ENCODE peak calls at places on chromosomes 13 and 19, in ten cellular contexts. V is body of pancreas, N is uterus, B is heart left ventricle, Z is testis, O is HCT116, F is ovary, D is tibial nerve, L is esophagus squamous epithelium, E is breast epithelium. I is an unnamed sample.

GRCh38 chr19:35911173-35911572 is 3.1 kb upstream of the TYROBP start:
- DNase-seq in O (no peak), E (no peak), Z (no peak), D (no peak), L (no peak), B (no peak), F (no peak), N (no peak), V (no peak), I (no peak)

GRCh38 chr13:25204843-25205242 is 32.8 kb upstream of the AMER2 start:
- DNase-seq in E (no peak), Z (no peak), F (no peak), B (no peak), N (no peak), D (no peak), O (no peak), L (no peak), V (no peak), I (no peak)

GRCh38 chr19:49165111-49165750 is 7.6 kb downstream of the TRPM4 start:
- DNase-seq in Z (no peak), F (no peak), V (peak; percentile 38), E (peak; percentile 41), N (no peak), O (no peak), L (no peak), B (peak; percentile 54), D (no peak), I (no peak)

GRCh38 chr19:2477732-2478191 is 1.8 kb downstream of the GADD45B start:
- DNase-seq in Z (peak; percentile 47), F (no peak), L (no peak), V (peak; percentile 32), D (no peak), O (no peak), B (peak; percentile 70), E (no peak), N (peak; percentile 36), I (no peak)

GRCh38 chr13:21242236-21242635 is 65.8 kb downstream of the MRPL57 start:
- DNase-seq in Z (no peak), V (no peak), D (no peak), B (no peak), E (no peak), O (peak; percentile 8), L (no peak), N (no peak), F (no peak), I (no peak)

GRCh38 chr13:93476175-93476574 is 249.6 kb downstream of the GPC6 start:
- DNase-seq in B (no peak), D (no peak), Z (no peak), F (no peak), O (no peak), E (no peak), V (no peak), N (no peak), L (no peak), I (no peak)

GRCh38 chr19:45223879-45224278 is 21.3 kb downstream of the EXOC3L2 start:
- DNase-seq in N (no peak), D (no peak), L (no peak), B (no peak), E (no peak), O (no peak), Z (no peak), V (no peak), F (no peak), I (no peak)

GRCh38 chr19:752652-753517 is 2.0 kb downstream of the MISP start:
- DNase-seq in N (peak; percentile 65), Z (no peak), L (no peak), V (no peak), D (peak; percentile 57), O (peak; percentile 89), F (peak; percentile 76), B (no peak), E (no peak), I (peak; percentile 33)

GRCh38 chr19:1862424-1863307 is 713 bp downstream of the KLF16 start:
- DNase-seq in N (no peak), D (no peak), V (peak; percentile 45), L (no peak), F (peak; percentile 73), O (no peak), Z (no peak), B (peak; percentile 74), E (no peak), I (peak; percentile 87)

GRCh38 chr13:76863022-76863421 is 23.2 kb downstream of the KCTD12 start:
- DNase-seq in L (no peak), B (no peak), V (no peak), D (no peak), N (no peak), E (no peak), Z (no peak), F (no peak), O (no peak), I (no peak)

GRCh38 chr13:94712812-94713555 is 639 bp upstream of the SOX21 start:
- DNase-seq in D (no peak), L (no peak), E (no peak), Z (no peak), N (no peak), F (no peak), V (no peak), B (no peak), O (no peak), I (no peak)
- TF ChIP-seq POLR2A in D (no peak), L (peak; percentile 23), E (no peak), Z (no peak), N (no peak), F (no peak), V (no peak), B (no peak), O (no peak), I (no peak)

GRCh38 chr19:3721900-3722442 is 13.8 kb downstream of the TJP3 start:
- DNase-seq in D (no peak), N (no peak), L (no peak), F (no peak), E (no peak), V (no peak), Z (no peak), O (no peak), B (no peak), I (no peak)
- H3K4me3 ChIP-seq in D (no peak overlapping the region), N (no peak overlapping the region), L (peak overlapping the region; percentile 48), F (peak overlapping the region; percentile 14), E (peak overlapping the region; percentile 66), V (peak overlapping the region; percentile 38), Z (no peak overlapping the region), O (peak overlapping the region; percentile 71), B (no peak overlapping the region), I (no peak overlapping the region)

DNA sequence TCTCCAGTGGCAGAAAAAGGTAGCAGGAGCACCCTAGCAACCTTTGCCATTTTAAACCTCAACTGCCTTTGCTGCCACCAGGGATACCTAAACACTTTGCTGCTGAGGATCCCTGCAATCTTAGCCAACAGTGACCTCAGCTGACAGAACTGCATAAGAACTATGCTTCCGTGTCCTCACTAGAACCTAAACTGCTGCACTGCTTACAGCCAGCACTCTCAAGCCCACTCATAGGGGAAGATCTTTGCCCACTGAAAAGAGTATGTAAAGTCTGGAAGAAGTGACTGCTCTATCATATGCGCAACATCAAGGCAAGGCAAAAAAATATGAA is 270.0 kb upstream of the PCDH20 start:
- DNase-seq in E (no peak), D (no peak), O (peak; percentile 3), B (no peak), Z (peak; percentile 25), F (no peak), L (no peak), N (no peak), V (no peak), I (no peak)
- TF ChIP-seq CTCF in E (peak; percentile 37), D (no peak), O (peak; percentile 4), B (no peak), Z (no peak), F (no peak), L (no peak), N (no peak), V (no peak), I (no peak)

GRCh38 chr19:4866595-4867424 is 657 bp downstream of the PLIN3 start:
- DNase-seq in L (no peak), B (peak; percentile 69), O (no peak), F (peak; percentile 73), N (peak; percentile 57), D (peak; percentile 48), V (peak; percentile 51), Z (peak; percentile 75), E (peak; percentile 47), I (peak; percentile 94)
- TF ChIP-seq POLR2A in L (peak; percentile 5), B (no peak), O (peak; percentile 10), F (no peak), N (no peak), D (no peak), V (no peak), Z (no peak), E (no peak), I (no peak)

GRCh38 chr19:38727868-38728660 is 16.2 kb downstream of the CAPN12 start:
- DNase-seq in E (no peak), L (no peak), O (no peak), D (no peak), N (peak; percentile 65), V (no peak), Z (peak; percentile 84), F (peak; percentile 77), B (peak; percentile 76), I (no peak)
- H3K4me3 ChIP-seq in E (no peak overlapping the region), L (no peak overlapping the region), O (no peak overlapping the region), D (no peak overlapping the region), N (no peak overlapping the region), V (no peak overlapping the region), Z (no peak overlapping the region), F (no peak overlapping the region), B (no peak overlapping the region), I (no peak overlapping the region)

GRCh38 chr19:10259162-10259905 is 7.3 kb downstream of the MRPL4 start:
- DNase-seq in V (peak; percentile 87), E (peak; percentile 91), N (peak; percentile 74), L (no peak), B (peak; percentile 89), O (peak; percentile 82), D (peak; percentile 81), F (peak; percentile 85), Z (peak; percentile 93), I (peak; percentile 80)
- TF ChIP-seq CTCF in V (peak; percentile 46), E (peak; percentile 42), N (peak; percentile 59), L (peak; percentile 57), B (peak; percentile 77), O (peak; percentile 77), D (peak; percentile 62), F (peak; percentile 49), Z (peak; percentile 61), I (no peak)

GRCh38 chr13:46109451-46109850 is 4.6 kb upstream of the CPB2 start:
- DNase-seq in O (no peak), Z (no peak), V (no peak), F (no peak), N (no peak), D (no peak), L (no peak), B (no peak), E (no peak), I (no peak)
- TF ChIP-seq POLR2A in O (no peak), Z (no peak), V (no peak), F (no peak), N (no peak), D (no peak), L (no peak), B (no peak), E (no peak), I (no peak)